ENCODE peak calls at places on chromosome 21, in eight cellular contexts. N, V, U, Q, J, G, F and T are unnamed samples.

GRCh38 chr21:43603230-43603626 is 56.1 kb downstream of the HSF2BP start:
- DNase-seq in V (no peak), J (peak; percentile 52), N (no peak), Q (no peak), F (no peak), G (no peak), U (no peak), T (no peak)

GRCh38 chr21:22343721-22344120 is 1345.5 kb downstream of the NCAM2 start:
- DNase-seq in Q (no peak), G (no peak), N (no peak), F (no peak), J (no peak), U (no peak), V (no peak), T (no peak)

GRCh38 chr21:26920055-26920454 is 46.8 kb downstream of the ADAMTS5 start:
- DNase-seq in U (no peak), F (no peak), V (no peak), J (no peak), Q (no peak), G (no peak), N (no peak), T (no peak)

GRCh38 chr21:26804895-26805609 is 40.2 kb downstream of the ADAMTS1 start:
- DNase-seq in Q (no peak), U (no peak), F (no peak), J (peak; percentile 51), N (no peak), G (no peak), V (no peak), T (no peak)

GRCh38 chr21:46564391-46564790 is 40.5 kb downstream of the S100B start:
- DNase-seq in J (no peak), G (no peak), Q (no peak), N (no peak), V (no peak), U (peak; percentile 91), F (no peak), T (no peak)

GRCh38 chr21:41171210-41171609 is 3.2 kb downstream of the BACE2 start:
- DNase-seq in U (no peak), G (no peak), Q (peak; percentile 32), J (no peak), N (peak; percentile 69), F (no peak), V (no peak), T (no peak)

GRCh38 chr21:16407403-16408279 is 677.9 kb downstream of the USP25 start:
- DNase-seq in F (no peak), N (no peak), Q (no peak), V (no peak), J (no peak), U (no peak), G (no peak), T (no peak)

GRCh38 chr21:37551406-37552355 is 185.1 kb downstream of the DYRK1A start:
- DNase-seq in Q (no peak), G (no peak), U (no peak), F (peak; percentile 38), V (no peak), J (peak; percentile 66), N (no peak), T (no peak)

GRCh38 chr21:27300770-27301169 is 333.9 kb upstream of the ADAMTS5 start:
- DNase-seq in G (no peak), Q (no peak), V (no peak), U (no peak), F (no peak), J (no peak), N (no peak), T (no peak)

GRCh38 chr21:14559144-14559543 is 13.0 kb upstream of the SAMSN1 start:
- DNase-seq in Q (no peak), G (no peak), J (no peak), F (no peak), U (no peak), N (no peak), V (no peak), T (no peak)

GRCh38 chr21:41345934-41346685 is 15.7 kb upstream of the MX2 start:
- DNase-seq in G (no peak), V (no peak), J (no peak), N (no peak), Q (no peak), U (no peak), F (no peak), T (no peak)

GRCh38 chr21:29677326-29677725 is 262.5 kb downstream of the GRIK1 start:
- DNase-seq in V (no peak), F (no peak), G (no peak), U (no peak), J (no peak), Q (no peak), N (no peak), T (no peak)

GRCh38 chr21:20997633-20998455 is at the start of gene NCAM2:
- DNase-seq in Q (no peak), J (peak; percentile 92), U (no peak), G (peak; percentile 87), V (peak; percentile 21), F (peak; percentile 54), N (peak; percentile 14), T (peak; percentile 38)

GRCh38 chr21:36126166-36126565 is 8.7 kb upstream of the CBR3 start:
- DNase-seq in G (no peak), Q (no peak), V (no peak), F (peak; percentile 67), U (no peak), J (no peak), N (no peak), T (no peak)

GRCh38 chr21:29656504-29657227 is 283.1 kb downstream of the GRIK1 start:
- DNase-seq in G (no peak), V (no peak), J (no peak), N (no peak), F (no peak), Q (no peak), U (no peak), T (no peak)

GRCh38 chr21:36699546-36700294 is 805 bp downstream of the SIM2 start:
- DNase-seq in G (peak; percentile 46), N (no peak), J (no peak), Q (no peak), V (no peak), U (no peak), F (no peak), T (no peak)

GRCh38 chr21:46455575-46456385 is 2.9 kb upstream of the DIP2A start:
- DNase-seq in U (no peak), G (no peak), V (no peak), N (no peak), J (peak; percentile 69), F (no peak), Q (no peak), T (no peak)

GRCh38 chr21:41164981-41165650 is 2.8 kb upstream of the BACE2 start:
- DNase-seq in Q (no peak), G (no peak), V (no peak), U (no peak), N (peak; percentile 76), F (peak; percentile 80), J (no peak), T (no peak)

GRCh38 chr21:38913120-38913975 is 107.6 kb downstream of the ETS2 start:
- DNase-seq in G (peak; percentile 78), V (no peak), J (peak; percentile 88), U (peak; percentile 96), Q (no peak), N (peak; percentile 99), F (peak; percentile 92), T (no peak)
- H3K4me1 ChIP-seq in G (peaks cover 20% of the 10 kb centered on the region), V (no peaks in the 10 kb centered on the region), J (peaks cover 6% of the 10 kb centered on the region), U (peaks cover 64% of the 10 kb centered on the region), Q (peaks cover 10% of the 10 kb centered on the region), N (peaks cover 6% of the 10 kb centered on the region), F (peaks cover 3% of the 10 kb centered on the region), T (no peaks in the 10 kb centered on the region)

DNA sequence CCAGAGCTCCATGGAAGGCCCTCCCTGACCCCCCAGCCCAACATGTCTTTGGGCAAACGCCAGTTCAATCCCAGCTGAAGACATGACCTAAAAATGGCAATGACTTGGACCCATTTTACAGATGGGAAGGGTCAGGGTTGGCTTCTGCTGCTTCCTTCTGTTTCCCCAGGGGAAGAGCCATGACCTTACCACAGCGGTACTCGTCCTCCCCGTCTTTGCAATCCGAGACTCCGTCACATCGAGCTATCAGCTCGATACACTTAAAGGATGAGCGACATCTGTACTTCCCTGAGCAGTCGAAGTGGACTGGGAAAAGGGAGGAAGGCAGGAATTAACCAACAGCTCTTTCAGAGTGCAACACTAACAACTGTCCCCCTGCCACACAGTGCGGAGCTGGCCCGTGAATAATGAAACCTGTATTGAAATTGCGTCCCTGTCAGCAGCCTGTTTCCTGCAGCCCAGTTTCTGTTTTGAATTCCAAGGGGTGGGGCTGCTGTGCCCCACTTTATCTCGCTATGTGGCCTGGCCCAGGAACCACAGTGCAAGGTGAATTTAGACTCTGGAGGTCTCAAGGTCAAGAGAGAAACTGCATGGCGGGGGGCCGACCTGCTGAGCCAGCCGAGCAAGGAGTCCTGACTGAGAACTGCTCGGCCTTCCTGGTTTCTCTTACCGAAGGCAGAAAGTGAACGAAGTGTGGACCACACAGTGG is 7.0 kb downstream of the TMPRSS3 start:
- DNase-seq in N (peak; percentile 77), F (no peak), Q (no peak), G (peak; percentile 32), V (no peak), J (no peak), U (no peak), T (no peak)
- H3K4me1 ChIP-seq in N (peaks cover 9% of the 10 kb centered on the region), F (no peaks in the 10 kb centered on the region), Q (peaks cover 11% of the 10 kb centered on the region), G (peaks cover 6% of the 10 kb centered on the region), V (peaks cover 45% of the 10 kb centered on the region), J (no peaks in the 10 kb centered on the region), U (no peaks in the 10 kb centered on the region), T (peaks cover 37% of the 10 kb centered on the region)

DNA sequence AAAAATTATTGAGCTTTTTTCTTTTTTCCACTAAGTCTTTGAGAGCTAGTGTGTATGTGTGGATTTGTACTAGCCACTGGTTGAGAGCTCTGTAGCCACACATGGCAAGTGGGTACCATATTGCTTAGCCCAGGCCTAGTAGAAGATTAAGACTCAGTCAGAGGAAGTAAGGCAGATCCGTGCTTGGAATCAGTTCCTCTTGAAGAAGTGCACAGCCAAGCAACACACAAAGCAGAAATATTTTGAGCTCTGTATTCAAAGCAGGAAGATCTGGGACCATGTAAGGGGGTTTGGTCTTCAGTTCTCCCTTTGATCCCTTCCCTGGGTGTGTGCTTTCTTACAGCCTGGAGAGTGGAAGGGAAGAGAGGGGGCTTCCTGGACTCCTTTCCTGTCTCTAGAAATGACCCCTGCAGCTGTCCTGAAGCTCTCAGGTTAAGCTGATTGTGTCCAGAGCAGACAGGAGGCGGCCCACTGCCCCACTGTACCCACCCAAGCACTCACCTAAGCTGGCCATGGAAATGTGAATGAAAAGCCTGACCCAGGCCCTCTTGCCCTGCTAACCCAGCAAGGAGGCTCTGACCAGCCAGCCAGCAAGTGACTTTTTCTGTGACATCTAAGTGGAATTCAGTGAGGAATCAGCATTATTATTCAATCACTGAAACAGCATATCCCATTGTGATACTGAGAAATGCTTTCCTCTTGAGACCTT is 3.6 kb downstream of the ETS2 start:
- DNase-seq in U (no peak), V (no peak), G (no peak), F (peak; percentile 31), J (no peak), Q (no peak), N (no peak), T (no peak)
- H3K4me1 ChIP-seq in U (peaks cover 39% of the 10 kb centered on the region), V (peaks cover 22% of the 10 kb centered on the region), G (peaks cover 72% of the 10 kb centered on the region), F (peaks cover 5% of the 10 kb centered on the region), J (peaks cover 7% of the 10 kb centered on the region), Q (peaks cover 63% of the 10 kb centered on the region), N (peaks cover 8% of the 10 kb centered on the region), T (peaks cover 8% of the 10 kb centered on the region)

DNA sequence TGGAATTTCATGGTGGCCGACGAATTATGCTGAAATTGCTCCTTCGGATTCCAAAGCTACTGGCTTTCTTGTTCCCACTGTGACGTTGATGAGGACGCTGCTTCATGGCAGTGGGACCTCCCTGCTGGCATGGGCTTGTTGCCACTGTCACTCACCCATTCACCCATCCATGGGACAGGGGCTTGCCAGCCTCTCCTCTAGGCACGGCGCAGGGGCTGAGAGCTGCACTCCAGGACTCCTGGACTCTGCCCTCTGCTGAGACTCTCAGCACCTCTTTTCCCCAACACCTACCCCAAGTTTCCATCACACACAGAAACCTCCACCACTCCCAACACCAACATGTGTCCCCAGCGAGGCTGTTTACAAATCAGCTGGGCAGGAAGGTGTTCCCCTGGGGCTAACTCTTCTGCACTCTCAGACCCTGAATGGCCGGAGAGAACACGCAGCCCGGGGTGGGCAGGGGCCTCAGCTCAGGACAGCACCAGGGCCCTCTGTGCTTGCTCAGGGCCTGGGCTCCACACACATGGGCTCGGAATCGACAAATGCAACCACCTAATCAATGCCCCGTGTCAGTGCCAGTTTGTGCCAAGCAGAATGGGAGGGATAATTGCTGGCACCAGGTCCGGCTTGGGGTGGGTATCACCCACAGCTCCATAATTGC is 3.1 kb downstream of the ITGB2 start:
- DNase-seq in U (no peak), F (no peak), N (no peak), Q (no peak), J (no peak), V (no peak), G (no peak), T (no peak)
- H3K4me1 ChIP-seq in U (peaks cover under 1% of the 10 kb centered on the region), F (no peaks in the 10 kb centered on the region), N (peaks cover 2% of the 10 kb centered on the region), Q (peaks cover 72% of the 10 kb centered on the region), J (no peaks in the 10 kb centered on the region), V (peaks cover 73% of the 10 kb centered on the region), G (peaks cover 6% of the 10 kb centered on the region), T (peaks cover 75% of the 10 kb centered on the region)